ENCODE peak calls at places on chromosomes 16 and 17, in six cellular contexts. L is Daoy; J is retina; K is AG20443; S is activated T-cell treated with anti-CD3 and anti-CD28 coated beads, Interleukin-2, amount 50 U/mL, for 4 hours; W is NCI-H1092. D is an unnamed sample.

GRCh38 chr17:28494445-28495188 is 11.5 kb upstream of the FOXN1 start:
- DNase-seq in W (peak), S (peak), K (peak), J (peak), L (peak), D (peak)

GRCh38 chr17:3976675-3977171 is 12.5 kb upstream of the ATP2A3 start:
- DNase-seq in L (no peak), W (peak), J (no peak), K (no peak), S (no peak), D (no peak)

GRCh38 chr17:71251276-71251675 is 869.5 kb upstream of the SOX9 start:
- DNase-seq in W (no peak), L (peak), J (no peak), S (no peak), K (peak), D (no peak)

GRCh38 chr16:56269276-56269675 is 78.0 kb downstream of the GNAO1 start:
- DNase-seq in K (no peak), J (no peak), W (no peak), S (no peak), L (no peak), D (no peak)

GRCh38 chr16:70470927-70471341 is 16.5 kb downstream of the FCSK start:
- DNase-seq in K (peak), J (peak), W (no peak), S (no peak), L (no peak), D (no peak)

GRCh38 chr16:2969545-2970521 is 685 bp downstream of the PAQR4 start:
- DNase-seq in S (peak), J (peak), K (peak), L (peak), W (no peak), D (peak)

GRCh38 chr17:17859909-17860760 is 23.3 kb upstream of the SREBF1 start:
- DNase-seq in L (peak), J (peak), W (no peak), S (peak), K (peak), D (peak)

GRCh38 chr17:9004132-9004960 is 17.0 kb upstream of the NTN1 start:
- DNase-seq in K (no peak), S (no peak), J (no peak), W (no peak), L (no peak), D (no peak)

GRCh38 chr17:50148226-50149098 is 2.0 kb downstream of the PPP1R9B start:
- DNase-seq in W (no peak), S (peak), L (peak), J (peak), K (peak), D (peak)

GRCh38 chr17:41437254-41437653 is 3.5 kb downstream of the KRT38 start:
- DNase-seq in S (no peak), J (no peak), W (no peak), K (no peak), L (no peak), D (no peak)

GRCh38 chr17:44043326-44043725 is 23.1 kb downstream of the LSM12 start:
- DNase-seq in J (no peak), W (no peak), L (no peak), S (no peak), K (peak), D (no peak)

GRCh38 chr16:19502395-19503131 is 19.3 kb downstream of the GDE1 start:
- DNase-seq in J (peak), S (peak), K (peak), W (peak), L (peak), D (peak)

GRCh38 chr17:40224707-40225092 is 5.6 kb downstream of the WIPF2 start:
- DNase-seq in K (peak), L (no peak), J (peak), S (no peak), W (no peak), D (no peak)

GRCh38 chr17:81057777-81058176 is 22.8 kb downstream of the BAIAP2 start:
- DNase-seq in K (no peak), W (no peak), L (no peak), J (no peak), S (no peak), D (no peak)

GRCh38 chr17:2695961-2696760 is 15.4 kb downstream of the CLUH start:
- DNase-seq in L (no peak), K (peak), J (no peak), W (no peak), S (no peak), D (no peak)

GRCh38 chr17:39605492-39606433 is 2.0 kb downstream of the NEUROD2 start:
- DNase-seq in S (no peak), W (no peak), J (peak), K (no peak), L (peak), D (no peak)

GRCh38 chr17:61399131-61400057 is at the start of gene TBX2:
- DNase-seq in W (no peak), J (peak), K (peak), L (peak), S (no peak), D (no peak)

GRCh38 chr16:1527836-1528811 is 5.3 kb upstream of the TMEM204 start:
- DNase-seq in J (no peak), W (no peak), K (peak), S (no peak), L (peak), D (no peak)

GRCh38 chr17:16926061-16926511 is 45.8 kb downstream of the TNFRSF13B start:
- DNase-seq in L (no peak), W (no peak), J (no peak), K (no peak), S (no peak), D (no peak)

GRCh38 chr16:57131351-57131970 is 39.1 kb downstream of the CPNE2 start:
- DNase-seq in J (peak), K (no peak), L (no peak), W (no peak), S (no peak), D (no peak)

GRCh38 chr16:27460663-27461482 is 58.9 kb downstream of the IL21R start:
- DNase-seq in S (no peak), L (no peak), W (no peak), J (no peak), K (peak), D (no peak)

GRCh38 chr17:61556224-61557188 is 34.5 kb downstream of the NACA2 start:
- DNase-seq in W (no peak), S (no peak), J (no peak), L (no peak), K (no peak), D (no peak)

GRCh38 chr17:74742153-74742515 is 5.1 kb downstream of the RAB37 start:
- DNase-seq in K (no peak), L (peak), W (no peak), J (no peak), S (no peak), D (no peak)

GRCh38 chr17:16872836-16873653 is 98.9 kb downstream of the TNFRSF13B start:
- DNase-seq in L (peak), W (no peak), J (peak), K (peak), S (peak), D (no peak)

GRCh38 chr17:12395733-12396354 is 269.8 kb upstream of the MYOCD start:
- DNase-seq in W (no peak), K (peak), S (no peak), J (no peak), L (peak), D (no peak)

GRCh38 chr16:1283296-1283695 is 26.1 kb upstream of the UBE2I start:
- DNase-seq in L (no peak), W (no peak), S (no peak), K (no peak), J (no peak), D (no peak)

GRCh38 chr16:3642397-3643094 is 11.9 kb upstream of the DNASE1 start:
- DNase-seq in J (peak), L (peak), K (peak), W (no peak), S (no peak), D (no peak)

GRCh38 chr17:80095844-80096475 is 5.4 kb upstream of the GAA start:
- DNase-seq in L (no peak), W (no peak), K (no peak), J (no peak), S (no peak), D (no peak)

GRCh38 chr16:6375471-6376075 is 957.1 kb upstream of the RBFOX1 start:
- DNase-seq in W (no peak), J (peak), L (no peak), S (no peak), K (no peak), D (no peak)

GRCh38 chr17:57955183-57955952 is at the start of gene CUEDC1:
- DNase-seq in J (peak), L (peak), W (peak), K (peak), S (peak), D (peak)

GRCh38 chr17:28743243-28744103 is at the start of gene TRAF4:
- DNase-seq in L (peak), J (peak), S (peak), K (peak), W (peak), D (peak)

GRCh38 chr17:39999067-39999466 is 16.2 kb upstream of the CSF3 start:
- DNase-seq in J (no peak), L (peak), S (no peak), K (no peak), W (no peak), D (no peak)

GRCh38 chr16:53507464-53508180 is 4.6 kb upstream of the AKTIP start:
- DNase-seq in L (no peak), K (no peak), S (no peak), W (no peak), J (no peak), D (no peak)

GRCh38 chr16:19515765-19516164 is 6.1 kb downstream of the GDE1 start:
- DNase-seq in J (no peak), K (no peak), L (no peak), W (no peak), S (no peak), D (no peak)

GRCh38 chr17:28379814-28380571 is 8.5 kb downstream of the SARM1 start:
- DNase-seq in W (no peak), K (no peak), J (no peak), S (no peak), L (peak), D (no peak)

GRCh38 chr17:80780381-80781187 is 211.1 kb upstream of the CHMP6 start:
- DNase-seq in L (no peak), S (no peak), W (no peak), J (peak), K (no peak), D (no peak)

GRCh38 chr17:41905172-41905571 is 13.6 kb downstream of the ACLY start:
- DNase-seq in S (no peak), L (no peak), W (no peak), K (no peak), J (no peak), D (no peak)

GRCh38 chr16:20507280-20507679 is 56.0 kb downstream of the ACSM2A start:
- DNase-seq in S (no peak), L (no peak), W (no peak), K (no peak), J (no peak), D (no peak)